ENCODE peak calls at places on chromosomes 12 and 14, in eight cellular contexts. V, Q, X, G, Y, N, L and U are unnamed samples.

GRCh38 chr14:30210630-30211029 is 283.0 kb upstream of the PRKD1 start:
- DNase-seq in V (no peak), Q (no peak), X (no peak), G (no peak), Y (peak), N (no peak), L (no peak), U (no peak)

GRCh38 chr14:100994757-100995156 is 91.2 kb upstream of the RTL1 start:
- DNase-seq in V (no peak), Q (no peak), X (no peak), G (no peak), Y (no peak), N (no peak), L (no peak), U (no peak)

GRCh38 chr12:98725481-98726247 is 80.6 kb downstream of the APAF1 start:
- DNase-seq in V (no peak), Q (peak), X (peak), G (peak), Y (peak), N (no peak), L (peak), U (no peak)

GRCh38 chr12:105451211-105451610 is 120.7 kb downstream of the C12orf75 start:
- DNase-seq in V (no peak), Q (no peak), X (no peak), G (no peak), Y (no peak), N (no peak), L (no peak), U (no peak)

GRCh38 chr14:28772613-28773012 is 6.0 kb downstream of the FOXG1 start:
- DNase-seq in V (peak), Q (no peak), X (peak), G (no peak), Y (no peak), N (peak), L (no peak), U (peak)

GRCh38 chr12:129184066-129184695 is 330.9 kb downstream of the GLT1D1 start:
- DNase-seq in V (peak), Q (no peak), X (peak), G (no peak), Y (no peak), N (no peak), L (no peak), U (no peak)

GRCh38 chr12:70733385-70733784 is 96.2 kb upstream of the PTPRB start:
- DNase-seq in V (peak), Q (peak), X (peak), G (peak), Y (peak), N (peak), L (peak), U (peak)

GRCh38 chr14:68968051-68968450 is 11.1 kb downstream of the ACTN1 start:
- DNase-seq in V (no peak), Q (no peak), X (no peak), G (no peak), Y (no peak), N (no peak), L (peak), U (no peak)